ENCODE peak calls at places on chromosome 6, in seven cellular contexts. O is left ventricle myocardium inferior; V is H9; R is activated T-cell treated with anti-CD3 and anti-CD28 coated beads, Interleukin-2, amount 50 U/mL, for 48 hours; Y is mesendoderm; X is activated CD4-positive, alpha-beta T cell treated with anti-CD3 and anti-CD28 coated beads, Interleukin-2, amount 50 U/mL, for 24 hours; A is activated naive CD8-positive, alpha-beta T cell treated with anti-CD3 and anti-CD28 coated beads, Interleukin-2, amount 10 ng/mL, durations not matched to agents 7 days and 5 days. H is an unnamed sample.
A peak's percentile ranks its signal among the peaks of the same experiment; 100 is the strongest.

GRCh38 chr6:28543671-28544131 is 18.0 kb downstream of the GPX5 start:
- DNase-seq in R (peak; percentile 41), V (peak; percentile 51), O (no peak), A (peak; percentile 48), X (peak; percentile 4), Y (peak; percentile 66), H (no peak)

GRCh38 chr6:257031-257725 is 35.1 kb upstream of the DUSP22 start:
- DNase-seq in V (no peak), A (no peak), Y (no peak), X (no peak), R (no peak), O (no peak), H (peak; percentile 24)

GRCh38 chr6:15520616-15521203 is 142.1 kb downstream of the DTNBP1 start:
- DNase-seq in X (no peak), A (no peak), V (peak; percentile 25), R (no peak), O (no peak), Y (no peak), H (no peak)

GRCh38 chr6:52577022-52577777 is at the start of gene TRAM2:
- DNase-seq in X (peak; percentile 55), R (peak; percentile 65), O (peak; percentile 91), A (peak; percentile 78), Y (peak; percentile 88), V (peak; percentile 80), H (peak; percentile 87)

GRCh38 chr6:121142093-121142492 is 192.2 kb downstream of the TBC1D32 start:
- DNase-seq in X (no peak), V (no peak), R (no peak), Y (no peak), A (no peak), O (no peak), H (no peak)

GRCh38 chr6:125899726-125900182 is 56.8 kb upstream of the HINT3 start:
- DNase-seq in Y (peak; percentile 46), X (no peak), O (no peak), R (no peak), A (no peak), V (peak; percentile 32), H (no peak)

GRCh38 chr6:100257661-100258395 is 206.9 kb downstream of the SIM1 start:
- DNase-seq in R (no peak), O (no peak), A (no peak), Y (peak; percentile 88), X (no peak), V (no peak), H (peak; percentile 52)

GRCh38 chr6:21185849-21186478 is 407.6 kb upstream of the SOX4 start:
- DNase-seq in X (no peak), R (no peak), O (no peak), Y (peak; percentile 65), A (no peak), V (peak; percentile 90), H (no peak)

GRCh38 chr6:15953152-15953880 is 175.6 kb upstream of the MYLIP start:
- DNase-seq in O (no peak), V (no peak), R (no peak), A (no peak), Y (peak; percentile 41), X (no peak), H (no peak)

GRCh38 chr6:114033606-114034005 is 62.7 kb upstream of the HDAC2 start:
- DNase-seq in O (no peak), X (no peak), Y (no peak), V (no peak), A (no peak), R (no peak), H (no peak)

GRCh38 chr6:2502096-2502997 is 248.4 kb downstream of the MYLK4 start:
- DNase-seq in R (no peak), O (no peak), V (no peak), Y (peak; percentile 16), A (no peak), X (no peak), H (no peak)

GRCh38 chr6:48036316-48036715 is 74.7 kb downstream of the PTCHD4 start:
- DNase-seq in O (no peak), X (no peak), Y (no peak), A (no peak), V (no peak), R (no peak), H (peak; percentile 57)

GRCh38 chr6:119285908-119286625 is 63.5 kb downstream of the MAN1A1 start:
- DNase-seq in Y (no peak), X (no peak), V (no peak), A (no peak), O (no peak), R (no peak), H (no peak)

GRCh38 chr6:170212051-170212756 is 78.7 kb downstream of the DLL1 start:
- DNase-seq in V (peak; percentile 32), Y (no peak), R (peak; percentile 12), O (no peak), A (peak; percentile 14), X (no peak), H (no peak)

GRCh38 chr6:14776307-14776706 is 469.6 kb upstream of the JARID2 start:
- DNase-seq in V (no peak), Y (no peak), A (no peak), X (no peak), R (no peak), O (no peak), H (no peak)

GRCh38 chr6:3349388-3350251 is 90.9 kb downstream of the PSMG4 start:
- DNase-seq in Y (no peak), X (no peak), V (no peak), A (no peak), O (no peak), R (no peak), H (no peak)

GRCh38 chr6:37303891-37304503 is 46.1 kb upstream of the TMEM217 start:
- DNase-seq in X (no peak), V (no peak), Y (no peak), A (no peak), O (no peak), R (no peak), H (peak; percentile 46)

GRCh38 chr6:120871416-120872261 is 462.6 kb downstream of the TBC1D32 start:
- DNase-seq in A (no peak), X (no peak), O (no peak), V (peak; percentile 46), Y (no peak), R (no peak), H (no peak)

GRCh38 chr6:30518505-30518850 is 29.2 kb downstream of the HLA-E start:
- DNase-seq in O (no peak), R (no peak), X (no peak), A (peak; percentile 61), Y (no peak), V (no peak), H (no peak)

GRCh38 chr6:143414769-143415168 is 35.7 kb downstream of the ADAT2 start:
- DNase-seq in Y (no peak), V (no peak), X (no peak), A (no peak), O (no peak), R (no peak), H (no peak)

H was measured in myocyte.